ENCODE peak calls at places on chromosomes 7 and 10, in eight cellular contexts. T is DND-41, D is neural progenitor cell, O is GM23248, S is heart left ventricle, L is A549, A is suprapubic skin, H is upper lobe of left lung. C is an unnamed sample. For H3K4me1, the result is how much of the 10 kb centered on the place peaks cover.

GRCh38 chr7:92569137-92569536 is 21.1 kb downstream of the FAM133B start:
- DNase-seq in T (no peak), D (no peak), O (no peak), S (no peak), L (no peak), A (no peak), H (no peak), C (no peak)

GRCh38 chr10:126407831-126408230 is 19.6 kb upstream of the ADAM12 start:
- DNase-seq in T (no peak), D (peak), O (peak), S (no peak), L (no peak), A (no peak), H (no peak), C (no peak)

GRCh38 chr10:120979435-120980315 is 128.5 kb downstream of the WDR11 start:
- DNase-seq in T (no peak), D (peak), O (peak), S (no peak), L (peak), A (no peak), H (peak), C (peak)

GRCh38 chr10:13924020-13924725 is 337.4 kb downstream of the PRPF18 start:
- DNase-seq in T (no peak), D (no peak), O (peak), S (no peak), L (no peak), A (no peak), H (no peak), C (no peak)

GRCh38 chr10:30751678-30752331 is 122.3 kb upstream of the LYZL2 start:
- DNase-seq in T (peak), D (peak), O (peak), S (peak), L (peak), A (peak), H (peak), C (peak)

GRCh38 chr10:33122014-33122788 is 164.2 kb upstream of the ITGB1 start:
- DNase-seq in T (no peak), D (no peak), O (peak), S (no peak), L (peak), A (no peak), H (no peak), C (peak)

GRCh38 chr10:119161680-119162079 is 3.8 kb downstream of the SFXN4 start:
- DNase-seq in T (no peak), D (no peak), O (peak), S (no peak), L (no peak), A (no peak), H (no peak), C (no peak)

GRCh38 chr10:57955076-57955475 is 312.6 kb downstream of the IPMK start:
- DNase-seq in T (no peak), D (no peak), O (peak), S (no peak), L (no peak), A (no peak), H (no peak), C (no peak)

GRCh38 chr7:842436-843031 is 10.3 kb downstream of the SUN1 start:
- DNase-seq in T (no peak), D (no peak), O (peak), S (no peak), L (no peak), A (no peak), H (no peak), C (no peak)

GRCh38 chr7:76246804-76247389 is 45.2 kb downstream of the SRRM3 start:
- DNase-seq in T (no peak), D (no peak), O (no peak), S (no peak), L (no peak), A (no peak), H (no peak), C (no peak)

GRCh38 chr7:132469264-132469663 is 107.0 kb downstream of the PLXNA4 start:
- DNase-seq in T (no peak), D (no peak), O (no peak), S (no peak), L (no peak), A (no peak), H (no peak), C (no peak)
- H3K4me1 ChIP-seq in T (under half), D (under half), O (under half), S (under half), L (under half), A (under half), H (under half), C (under half)

GRCh38 chr10:100723180-100723579 is 22.2 kb upstream of the PAX2 start:
- DNase-seq in T (no peak), D (no peak), O (no peak), S (no peak), L (no peak), A (no peak), H (no peak), C (no peak)

GRCh38 chr10:100725869-100726426 is 19.4 kb upstream of the PAX2 start:
- DNase-seq in T (no peak), D (no peak), O (no peak), S (no peak), L (no peak), A (no peak), H (no peak), C (no peak)

GRCh38 chr10:100725041-100725440 is 20.3 kb upstream of the PAX2 start:
- DNase-seq in T (no peak), D (no peak), O (peak), S (no peak), L (no peak), A (no peak), H (no peak), C (no peak)

GRCh38 chr10:100724531-100725027 is 20.8 kb upstream of the PAX2 start:
- DNase-seq in T (no peak), D (no peak), O (no peak), S (no peak), L (no peak), A (no peak), H (no peak), C (no peak)

GRCh38 chr10:100723769-100724530 is 21.4 kb upstream of the PAX2 start:
- DNase-seq in T (no peak), D (peak), O (no peak), S (no peak), L (no peak), A (no peak), H (peak), C (no peak)
- H3K4me3 ChIP-seq in T (no peak), D (peak), O (no peak), S (no peak), L (no peak), A (no peak), H (no peak), C (no peak)

GRCh38 chr10:129645487-129645886 is 178.4 kb downstream of the MGMT start:
- DNase-seq in T (no peak), D (no peak), O (no peak), S (no peak), L (no peak), A (no peak), H (no peak), C (no peak)
- H3K4me1 ChIP-seq in T (under half), D (under half), O (under half), S (under half), L (under half), A (under half), H (under half), C (under half)

DNA sequence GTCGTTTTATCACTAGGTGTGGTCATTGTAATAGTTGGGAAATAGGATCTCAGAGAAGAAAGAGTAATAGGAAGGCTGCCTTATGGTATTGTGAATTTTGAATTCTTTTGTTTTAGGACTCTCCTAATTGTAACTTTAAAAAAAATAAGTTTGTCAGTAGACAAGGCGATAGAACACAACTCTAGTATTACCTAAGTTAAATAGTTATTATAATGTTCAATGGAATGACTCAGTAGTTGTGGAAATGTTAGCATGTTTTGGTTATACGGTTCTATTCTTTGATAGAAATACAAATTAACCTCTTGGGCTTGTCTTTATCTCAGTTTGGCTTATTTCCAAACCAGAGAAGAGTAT is 1.4 kb downstream of the DNAH11 start:
- DNase-seq in T (no peak), D (no peak), O (no peak), S (no peak), L (no peak), A (no peak), H (no peak), C (no peak)
- H3K4me3 ChIP-seq in T (no peak), D (no peak), O (no peak), S (no peak), L (no peak), A (peak), H (no peak), C (no peak)

GRCh38 chr10:35425596-35425995 is 89.3 kb downstream of the CCNY start:
- DNase-seq in T (no peak), D (no peak), O (peak), S (no peak), L (no peak), A (no peak), H (no peak), C (no peak)

GRCh38 chr10:35427543-35427942 is 91.2 kb downstream of the CCNY start:
- DNase-seq in T (no peak), D (no peak), O (no peak), S (no peak), L (no peak), A (no peak), H (no peak), C (no peak)

GRCh38 chr10:35424680-35425285 is 88.5 kb downstream of the CCNY start:
- DNase-seq in T (no peak), D (no peak), O (no peak), S (no peak), L (no peak), A (no peak), H (no peak), C (no peak)

GRCh38 chr10:35426657-35427056 is 90.3 kb downstream of the CCNY start:
- DNase-seq in T (no peak), D (no peak), O (no peak), S (no peak), L (no peak), A (no peak), H (no peak), C (no peak)

GRCh38 chr10:35428521-35428920 is 92.2 kb downstream of the CCNY start:
- DNase-seq in T (no peak), D (no peak), O (no peak), S (no peak), L (no peak), A (no peak), H (no peak), C (no peak)
- H3K4me1 ChIP-seq in T (under half), D (under half), O (under half), S (under half), L (under half), A (under half), H (under half), C (under half)

GRCh38 chr10:97333351-97333600 is 1.3 kb downstream of the FRAT2 start:
- DNase-seq in T (no peak), D (peak), O (peak), S (no peak), L (peak), A (no peak), H (no peak), C (no peak)

GRCh38 chr10:97333601-97334369 is 744 bp downstream of the FRAT2 start:
- DNase-seq in T (peak), D (peak), O (peak), S (peak), L (peak), A (peak), H (peak), C (peak)

GRCh38 chr10:97328646-97329453 is 5.7 kb downstream of the FRAT2 start:
- DNase-seq in T (no peak), D (no peak), O (no peak), S (no peak), L (no peak), A (no peak), H (no peak), C (no peak)

GRCh38 chr10:97332586-97333350 is 1.8 kb downstream of the FRAT2 start:
- DNase-seq in T (no peak), D (peak), O (peak), S (peak), L (peak), A (no peak), H (no peak), C (no peak)

DNA sequence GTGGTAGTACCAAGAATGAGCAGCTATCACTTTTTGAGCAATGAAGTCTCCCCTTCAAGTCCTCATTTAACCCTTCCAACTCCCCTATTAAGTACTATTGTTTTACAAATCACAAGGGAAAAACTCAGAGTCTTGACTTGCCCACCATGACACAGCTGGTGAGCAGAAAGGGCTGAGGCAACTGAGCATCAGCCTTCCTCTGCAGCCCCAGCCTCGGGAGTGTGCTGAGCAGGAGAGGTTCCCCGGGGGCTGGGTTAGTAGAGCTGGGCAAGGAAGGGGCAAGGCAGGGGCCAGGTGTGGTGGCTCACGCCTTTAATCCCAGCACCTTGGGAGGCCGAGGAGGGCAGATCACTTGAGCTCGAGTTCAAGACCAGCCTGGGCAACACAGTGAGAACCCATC is 3.2 kb downstream of the FRAT2 start:
- DNase-seq in T (no peak), D (no peak), O (no peak), S (no peak), L (no peak), A (no peak), H (no peak), C (no peak)
- H3K4me3 ChIP-seq in T (no peak), D (peak), O (peak), S (peak), L (no peak), A (peak), H (peak), C (peak)

DNA sequence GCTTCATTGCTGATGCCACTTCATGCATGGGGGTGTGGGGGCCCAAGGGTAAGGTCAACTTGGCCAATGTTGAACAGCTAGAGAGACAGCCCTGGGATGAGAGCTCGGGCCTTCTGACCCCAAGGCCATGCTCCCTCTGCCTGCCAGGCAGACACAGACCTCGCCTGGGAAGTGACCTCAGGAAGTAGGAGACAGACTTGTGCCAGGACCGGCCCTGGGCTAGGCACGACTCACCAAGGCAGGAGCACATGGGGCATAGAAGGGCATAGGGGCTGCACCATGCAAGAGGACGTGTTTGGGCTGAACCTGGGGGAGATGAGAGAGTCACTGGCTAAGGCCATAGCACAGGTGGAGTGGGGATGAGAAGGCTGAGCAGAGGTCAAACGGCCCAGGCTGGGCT is 27.1 kb downstream of the ZCCHC24 start:
- DNase-seq in T (no peak), D (no peak), O (no peak), S (no peak), L (no peak), A (no peak), H (no peak), C (no peak)
- H3K4me1 ChIP-seq in T (under half), D (under half), O (under half), S (half or more), L (under half), A (half or more), H (half or more), C (under half)

GRCh38 chr7:128909605-128910568 is 622 bp downstream of the KCP start:
- DNase-seq in T (no peak), D (peak), O (peak), S (no peak), L (no peak), A (no peak), H (no peak), C (no peak)
- H3K4me3 ChIP-seq in T (no peak), D (peak), O (peak), S (peak), L (no peak), A (peak), H (peak), C (no peak)

DNA sequence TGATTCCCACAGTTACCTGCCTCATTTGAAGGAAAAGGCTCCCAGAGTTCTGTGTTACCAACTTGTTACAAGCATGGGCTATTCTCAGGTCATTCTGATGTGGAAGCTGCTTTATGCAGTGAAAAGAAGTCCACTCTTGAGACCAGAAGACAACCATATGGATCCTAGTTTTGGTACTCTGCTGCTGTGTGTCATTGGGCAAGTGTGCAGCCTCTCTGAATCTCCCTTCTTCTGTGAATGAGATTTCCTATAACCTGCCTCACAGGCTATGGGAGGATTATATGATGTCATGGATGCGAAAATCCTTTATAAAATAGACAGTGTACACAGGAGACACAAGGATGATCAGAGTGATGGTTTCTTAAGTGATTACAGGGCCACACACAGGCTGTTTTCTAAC is 166.1 kb downstream of the ARID5B start:
- DNase-seq in T (no peak), D (no peak), O (no peak), S (no peak), L (no peak), A (no peak), H (no peak), C (no peak)
- H3K4me1 ChIP-seq in T (under half), D (under half), O (under half), S (half or more), L (under half), A (half or more), H (under half), C (under half)

C was measured in CD4-positive, CD25-positive, alpha-beta regulatory T cell.